ENCODE peak calls at places on chromosomes 3 and 15, in eight cellular contexts. J, V, B, R, A, I, X and E are unnamed samples.

GRCh38 chr3:193040836-193041672 is 123.4 kb upstream of the MB21D2 start:
- DNase-seq in J (no peak), V (no peak), B (no peak), R (no peak), A (peak), I (no peak), X (peak), E (peak)

GRCh38 chr3:153087595-153088566 is 74.1 kb upstream of the RAP2B start:
- DNase-seq in J (no peak), V (no peak), B (no peak), R (no peak), A (no peak), I (no peak), X (peak), E (no peak)

GRCh38 chr3:14347110-14347509 is 55.3 kb upstream of the SLC6A6 start:
- DNase-seq in J (no peak), V (no peak), B (no peak), R (no peak), A (no peak), I (no peak), X (no peak), E (no peak)

GRCh38 chr3:58572634-58573230 is 4.5 kb downstream of the FAM107A start:
- DNase-seq in J (no peak), V (no peak), B (no peak), R (no peak), A (no peak), I (no peak), X (no peak), E (no peak)

GRCh38 chr3:179943097-179943880 is 93.4 kb downstream of the PEX5L start:
- DNase-seq in J (no peak), V (no peak), B (no peak), R (no peak), A (no peak), I (no peak), X (no peak), E (no peak)

GRCh38 chr3:151843275-151843674 is 29.4 kb downstream of the AADAC start:
- DNase-seq in J (no peak), V (no peak), B (no peak), R (no peak), A (no peak), I (no peak), X (no peak), E (no peak)

GRCh38 chr15:64845826-64846225 is 4.1 kb downstream of the PLEKHO2 start:
- DNase-seq in J (no peak), V (no peak), B (no peak), R (no peak), A (no peak), I (peak), X (no peak), E (no peak)

GRCh38 chr3:10848261-10848660 is 32.2 kb downstream of the SLC6A11 start:
- DNase-seq in J (no peak), V (no peak), B (no peak), R (no peak), A (no peak), I (no peak), X (no peak), E (no peak)

GRCh38 chr15:58269455-58270414 is 131.6 kb downstream of the AQP9 start:
- DNase-seq in J (no peak), V (no peak), B (no peak), R (peak), A (peak), I (peak), X (no peak), E (peak)

GRCh38 chr15:77547801-77548607 is 84.7 kb downstream of the LINGO1 start:
- DNase-seq in J (no peak), V (no peak), B (no peak), R (no peak), A (no peak), I (peak), X (no peak), E (no peak)

GRCh38 chr3:83039422-83039821 is 1278.0 kb upstream of the GBE1 start:
- DNase-seq in J (no peak), V (no peak), B (no peak), R (no peak), A (no peak), I (no peak), X (no peak), E (no peak)

GRCh38 chr3:182118081-182118480 is 406.4 kb downstream of the SOX2 start:
- DNase-seq in J (no peak), V (no peak), B (no peak), R (no peak), A (no peak), I (no peak), X (peak), E (no peak)

GRCh38 chr3:152834354-152835310 is at the start of gene P2RY1:
- DNase-seq in J (peak), V (no peak), B (no peak), R (peak), A (no peak), I (peak), X (peak), E (peak)